ENCODE peak calls at places on chromosomes 12 and 14, in six cellular contexts. Q is AG09309, J is progenitor cell of endocrine pancreas, V is OCI-LY7, P is upper lobe of right lung, W is AG08396. U is an unnamed sample.

GRCh38 chr12:131578828-131579227 is 132.1 kb upstream of the SFSWAP start:
- DNase-seq in Q (no peak), J (no peak), V (no peak), P (no peak), W (no peak), U (no peak)

GRCh38 chr14:104690861-104691455 is 1.5 kb downstream of the INF2 start:
- DNase-seq in Q (no peak), J (no peak), V (no peak), P (no peak), W (no peak), U (no peak)

GRCh38 chr12:85568395-85569103 is 267.7 kb downstream of the RASSF9 start:
- DNase-seq in Q (no peak), J (no peak), V (no peak), P (no peak), W (no peak), U (no peak)

GRCh38 chr14:39615352-39615751 is 183.1 kb upstream of the FBXO33 start:
- DNase-seq in Q (no peak), J (no peak), V (no peak), P (no peak), W (no peak), U (no peak)

GRCh38 chr14:65361920-65362319 is 50.6 kb upstream of the FUT8 start:
- DNase-seq in Q (peak; percentile 77), J (no peak), V (no peak), P (no peak), W (peak; percentile 56), U (no peak)

GRCh38 chr12:87866602-87867292 is 162.5 kb downstream of the C12orf50 start:
- DNase-seq in Q (no peak), J (no peak), V (peak; percentile 24), P (no peak), W (peak; percentile 4), U (no peak)

GRCh38 chr12:92673756-92674155 is 29.0 kb upstream of the PLEKHG7 start:
- DNase-seq in Q (no peak), J (no peak), V (no peak), P (no peak), W (no peak), U (no peak)

GRCh38 chr14:74586681-74587362 is 25.2 kb downstream of the LTBP2 start:
- DNase-seq in Q (no peak), J (no peak), V (no peak), P (no peak), W (no peak), U (no peak)

GRCh38 chr12:53603196-53603595 is 23.0 kb downstream of the ATF7 start:
- DNase-seq in Q (no peak), J (no peak), V (no peak), P (no peak), W (no peak), U (no peak)

GRCh38 chr14:20657216-20658211 is 16.0 kb upstream of the OR6S1 start:
- DNase-seq in Q (no peak), J (no peak), V (no peak), P (no peak), W (peak; percentile 24), U (no peak)

GRCh38 chr12:11885261-11886038 is 185.3 kb upstream of the BCL2L14 start:
- DNase-seq in Q (no peak), J (no peak), V (no peak), P (no peak), W (peak; percentile 47), U (no peak)

GRCh38 chr12:104674083-104674482 is 217.3 kb downstream of the CHST11 start:
- DNase-seq in Q (no peak), J (no peak), V (no peak), P (no peak), W (no peak), U (no peak)

GRCh38 chr12:123732251-123732650 is 20.1 kb downstream of the ATP6V0A2 start:
- DNase-seq in Q (no peak), J (no peak), V (no peak), P (no peak), W (no peak), U (no peak)

GRCh38 chr12:121628037-121628436 is 1.7 kb downstream of the ORAI1 start:
- DNase-seq in Q (no peak), J (no peak), V (peak; percentile 16), P (no peak), W (no peak), U (peak; percentile 15)

GRCh38 chr14:67704484-67705089 is 2.9 kb downstream of the RDH12 start:
- DNase-seq in Q (no peak), J (no peak), V (peak; percentile 79), P (no peak), W (peak; percentile 57), U (peak; percentile 19)

GRCh38 chr14:106185837-106186233 is 659.5 kb downstream of the TMEM121 start:
- DNase-seq in Q (no peak), J (no peak), V (peak; percentile 87), P (no peak), W (no peak), U (no peak)

GRCh38 chr12:42785944-42786343 is 196.4 kb upstream of the PRICKLE1 start:
- DNase-seq in Q (no peak), J (no peak), V (no peak), P (no peak), W (no peak), U (no peak)

GRCh38 chr14:54356172-54356571 is 40.6 kb upstream of the CDKN3 start:
- DNase-seq in Q (no peak), J (no peak), V (no peak), P (no peak), W (no peak), U (no peak)

GRCh38 chr12:116048886-116049285 is 228.6 kb downstream of the MED13L start:
- DNase-seq in Q (no peak), J (no peak), V (no peak), P (no peak), W (no peak), U (no peak)

GRCh38 chr12:131564843-131565242 is 146.0 kb upstream of the SFSWAP start:
- DNase-seq in Q (no peak), J (no peak), V (no peak), P (no peak), W (no peak), U (no peak)

GRCh38 chr12:122471324-122472226 is 29.2 kb downstream of the ZCCHC8 start:
- DNase-seq in Q (peak; percentile 57), J (no peak), V (peak; percentile 68), P (no peak), W (peak; percentile 29), U (no peak)

GRCh38 chr12:19885987-19886804 is 446.9 kb downstream of the AEBP2 start:
- DNase-seq in Q (no peak), J (no peak), V (no peak), P (no peak), W (no peak), U (no peak)

GRCh38 chr12:113062502-113063395 is 6.2 kb downstream of the DTX1 start:
- DNase-seq in Q (no peak), J (no peak), V (peak; percentile 88), P (peak; percentile 58), W (no peak), U (peak; percentile 80)

GRCh38 chr12:91009319-91009950 is 4.7 kb upstream of the EPYC start:
- DNase-seq in Q (no peak), J (no peak), V (no peak), P (no peak), W (no peak), U (no peak)

GRCh38 chr12:123748661-123749060 is 13.4 kb upstream of the DNAH10 start:
- DNase-seq in Q (no peak), J (no peak), V (no peak), P (no peak), W (no peak), U (no peak)

GRCh38 chr12:106901276-106901675 is 54.4 kb upstream of the TMEM263 start:
- DNase-seq in Q (no peak), J (no peak), V (no peak), P (no peak), W (no peak), U (no peak)

GRCh38 chr12:122356192-122356635 is 66.3 kb downstream of the CLIP1 start:
- DNase-seq in Q (no peak), J (no peak), V (peak; percentile 68), P (no peak), W (peak; percentile 64), U (peak; percentile 21)

GRCh38 chr14:93936245-93936644 is 9.1 kb downstream of the FAM181A start:
- DNase-seq in Q (no peak), J (no peak), V (peak; percentile 59), P (no peak), W (no peak), U (no peak)

GRCh38 chr14:106459971-106460730 is 933.8 kb downstream of the TMEM121 start:
- DNase-seq in Q (no peak), J (no peak), V (peak; percentile 45), P (no peak), W (no peak), U (no peak)

GRCh38 chr14:53711205-53711604 is 245.4 kb downstream of the BMP4 start:
- DNase-seq in Q (no peak), J (no peak), V (no peak), P (no peak), W (no peak), U (no peak)

GRCh38 chr14:74511966-74512365 is 18.4 kb downstream of the ISCA2 start:
- DNase-seq in Q (no peak), J (no peak), V (no peak), P (peak; percentile 18), W (no peak), U (no peak)

GRCh38 chr14:97306785-97307246 is 509.6 kb downstream of the VRK1 start:
- DNase-seq in Q (no peak), J (no peak), V (no peak), P (no peak), W (no peak), U (no peak)

GRCh38 chr14:100317897-100318808 is 5.0 kb upstream of the SLC25A47 start:
- DNase-seq in Q (no peak), J (peak; percentile 35), V (peak; percentile 73), P (peak; percentile 90), W (peak; percentile 85), U (peak; percentile 69)

GRCh38 chr14:37985826-37986470 is 221.8 kb upstream of the SSTR1 start:
- DNase-seq in Q (peak; percentile 27), J (peak; percentile 12), V (peak; percentile 84), P (no peak), W (peak; percentile 12), U (no peak)

GRCh38 chr14:75234173-75234855 is 44.3 kb upstream of the FOS start:
- DNase-seq in Q (peak; percentile 45), J (no peak), V (no peak), P (peak; percentile 73), W (peak; percentile 52), U (no peak)

U was measured in stimulated activated naive B cell treated with anti-CD40 and anti-IgM and Interleukin-4, amounts not matched to agents 10 μg/mL and 1 μg/mL and 100 μg/mL, for 72 hours.